ENCODE peak calls at places on chromosome 12, in ten cellular contexts. One of them, this sample, is unnamed.

GRCh38 chr12:69792533-69792932 is 32.5 kb upstream of the MYRFL start:
- DNase-seq in NCI-H1105: no peak
- DNase-seq in retinal pigment epithelial cell: no peak
- DNase-seq in anterior cingulate cortex: no peak
- DNase-seq in AML-193: no peak
- DNase-seq in right atrium auricular region: no peak
- DNase-seq in KBM-7: no peak
- DNase-seq in GM10248: no peak
- DNase-seq in adipocyte: no peak
- DNase-seq in RPMI7951: no peak
- DNase-seq in this sample: no peak

GRCh38 chr12:115570271-115570777 is 707.2 kb downstream of the MED13L start:
- DNase-seq in anterior cingulate cortex: no peak
- DNase-seq in NCI-H1105: peak; percentile 58
- DNase-seq in right atrium auricular region: no peak
- DNase-seq in GM10248: no peak
- DNase-seq in retinal pigment epithelial cell: no peak
- DNase-seq in RPMI7951: peak; percentile 64
- DNase-seq in AML-193: no peak
- DNase-seq in KBM-7: no peak
- DNase-seq in adipocyte: peak; percentile 60
- DNase-seq in this sample: no peak

GRCh38 chr12:11981174-11981733 is 89.5 kb upstream of the BCL2L14 start:
- DNase-seq in AML-193: no peak
- DNase-seq in KBM-7: peak; percentile 53
- DNase-seq in RPMI7951: peak; percentile 75
- DNase-seq in right atrium auricular region: no peak
- DNase-seq in adipocyte: no peak
- DNase-seq in anterior cingulate cortex: no peak
- DNase-seq in GM10248: peak; percentile 68
- DNase-seq in NCI-H1105: no peak
- DNase-seq in retinal pigment epithelial cell: no peak
- DNase-seq in this sample: peak; percentile 71

GRCh38 chr12:108800591-108800990 is 56.8 kb downstream of the SSH1 start:
- DNase-seq in retinal pigment epithelial cell: no peak
- DNase-seq in anterior cingulate cortex: no peak
- DNase-seq in NCI-H1105: no peak
- DNase-seq in RPMI7951: no peak
- DNase-seq in GM10248: no peak
- DNase-seq in adipocyte: no peak
- DNase-seq in AML-193: no peak
- DNase-seq in right atrium auricular region: no peak
- DNase-seq in KBM-7: no peak
- DNase-seq in this sample: no peak

GRCh38 chr12:105507311-105508035 is 177.0 kb downstream of the C12orf75 start:
- DNase-seq in anterior cingulate cortex: no peak
- DNase-seq in KBM-7: no peak
- DNase-seq in RPMI7951: peak; percentile 31
- DNase-seq in NCI-H1105: no peak
- DNase-seq in GM10248: no peak
- DNase-seq in AML-193: no peak
- DNase-seq in retinal pigment epithelial cell: no peak
- DNase-seq in adipocyte: no peak
- DNase-seq in right atrium auricular region: no peak
- DNase-seq in this sample: no peak

GRCh38 chr12:123523518-123523917 is 10.0 kb downstream of the RILPL1 start:
- DNase-seq in right atrium auricular region: no peak
- DNase-seq in anterior cingulate cortex: no peak
- DNase-seq in NCI-H1105: no peak
- DNase-seq in RPMI7951: no peak
- DNase-seq in KBM-7: no peak
- DNase-seq in AML-193: no peak
- DNase-seq in GM10248: no peak
- DNase-seq in adipocyte: no peak
- DNase-seq in retinal pigment epithelial cell: no peak
- DNase-seq in this sample: no peak

GRCh38 chr12:93689076-93689834 is 12.1 kb downstream of the CRADD start:
- DNase-seq in anterior cingulate cortex: no peak
- DNase-seq in AML-193: no peak
- DNase-seq in KBM-7: no peak
- DNase-seq in NCI-H1105: no peak
- DNase-seq in retinal pigment epithelial cell: no peak
- DNase-seq in right atrium auricular region: no peak
- DNase-seq in GM10248: no peak
- DNase-seq in RPMI7951: no peak
- DNase-seq in adipocyte: no peak
- DNase-seq in this sample: no peak

GRCh38 chr12:40946612-40947194 is 241.4 kb upstream of the PDZRN4 start:
- DNase-seq in RPMI7951: peak; percentile 10
- DNase-seq in NCI-H1105: peak; percentile 11
- DNase-seq in right atrium auricular region: no peak
- DNase-seq in KBM-7: peak; percentile 26
- DNase-seq in retinal pigment epithelial cell: no peak
- DNase-seq in GM10248: peak; percentile 8
- DNase-seq in anterior cingulate cortex: no peak
- DNase-seq in adipocyte: peak; percentile 75
- DNase-seq in AML-193: peak; percentile 34
- DNase-seq in this sample: peak; percentile 7

GRCh38 chr12:61097991-61098580 is 1162.1 kb upstream of the USP15 start:
- DNase-seq in retinal pigment epithelial cell: no peak
- DNase-seq in KBM-7: no peak
- DNase-seq in RPMI7951: no peak
- DNase-seq in AML-193: no peak
- DNase-seq in adipocyte: no peak
- DNase-seq in right atrium auricular region: no peak
- DNase-seq in GM10248: no peak
- DNase-seq in NCI-H1105: no peak
- DNase-seq in anterior cingulate cortex: no peak
- DNase-seq in this sample: no peak

GRCh38 chr12:108194585-108194984 is 65.5 kb downstream of the WSCD2 start:
- DNase-seq in KBM-7: no peak
- DNase-seq in AML-193: no peak
- DNase-seq in GM10248: no peak
- DNase-seq in NCI-H1105: no peak
- DNase-seq in RPMI7951: no peak
- DNase-seq in right atrium auricular region: no peak
- DNase-seq in retinal pigment epithelial cell: no peak
- DNase-seq in adipocyte: no peak
- DNase-seq in anterior cingulate cortex: no peak
- DNase-seq in this sample: no peak